ENCODE peak calls at places on chromosomes 12 and 14, in four cellular contexts. F is A549, E is GM12864, V is IMR-90. S is an unnamed sample.
A peak's percentile ranks its signal among the peaks of the same experiment; 100 is the strongest.

GRCh38 chr12:51437471-51437870 is 12.8 kb downstream of the SLC4A8 start:
- DNase-seq in F (no peak), E (no peak), V (no peak), S (no peak)

GRCh38 chr12:49358548-49359141 is 8.6 kb upstream of the SPATS2 start:
- DNase-seq in F (peak; percentile 80), E (peak; percentile 61), V (peak; percentile 65), S (peak; percentile 89)

GRCh38 chr12:107258780-107259179 is 165.4 kb upstream of the CRY1 start:
- DNase-seq in F (no peak), E (no peak), V (no peak), S (no peak)

GRCh38 chr14:22412936-22413411 is 176.1 kb downstream of the DAD1 start:
- DNase-seq in F (no peak), E (no peak), V (no peak), S (no peak)

GRCh38 chr14:55212611-55213010 is 21.2 kb upstream of the DLGAP5 start:
- DNase-seq in F (no peak), E (no peak), V (no peak), S (no peak)

GRCh38 chr12:121634836-121635235 is 8.5 kb downstream of the ORAI1 start:
- DNase-seq in F (no peak), E (no peak), V (no peak), S (no peak)

GRCh38 chr12:124579921-124580517 is 12.6 kb upstream of the NCOR2 start:
- DNase-seq in F (no peak), E (no peak), V (no peak), S (no peak)

GRCh38 chr14:74475678-74476077 is 17.4 kb downstream of the NPC2 start:
- DNase-seq in F (no peak), E (no peak), V (peak; percentile 63), S (no peak)

GRCh38 chr12:45774508-45775162 is 45.1 kb downstream of the ARID2 start:
- DNase-seq in F (no peak), E (no peak), V (no peak), S (no peak)

GRCh38 chr12:1083888-1084262 is 92.9 kb downstream of the ERC1 start:
- DNase-seq in F (no peak), E (no peak), V (peak; percentile 69), S (peak; percentile 21)

GRCh38 chr14:32244404-32244803 is 41.3 kb upstream of the RNU6-8 start:
- DNase-seq in F (no peak), E (no peak), V (no peak), S (peak; percentile 18)

GRCh38 chr14:105021656-105022275 is 883 bp upstream of the CDCA4 start:
- DNase-seq in F (peak; percentile 76), E (no peak), V (peak; percentile 44), S (peak; percentile 75)

GRCh38 chr14:32311294-32312009 is 17.6 kb upstream of the AKAP6 start:
- DNase-seq in F (no peak), E (no peak), V (no peak), S (no peak)

GRCh38 chr12:108724054-108724889 is 7.0 kb downstream of the CORO1C start:
- DNase-seq in F (no peak), E (no peak), V (peak; percentile 74), S (peak; percentile 33)

GRCh38 chr12:107557026-107557425 is 128.6 kb upstream of the PWP1 start:
- DNase-seq in F (no peak), E (no peak), V (no peak), S (no peak)

GRCh38 chr12:47144769-47145168 is 65.0 kb upstream of the AMIGO2 start:
- DNase-seq in F (no peak), E (no peak), V (no peak), S (no peak)

GRCh38 chr12:11706509-11707331 is 57.2 kb downstream of the ETV6 start:
- DNase-seq in F (no peak), E (no peak), V (peak; percentile 39), S (no peak)

GRCh38 chr12:77925536-77926108 is 94.9 kb downstream of the NAV3 start:
- DNase-seq in F (peak; percentile 66), E (peak; percentile 62), V (peak; percentile 92), S (peak; percentile 92)

DNA sequence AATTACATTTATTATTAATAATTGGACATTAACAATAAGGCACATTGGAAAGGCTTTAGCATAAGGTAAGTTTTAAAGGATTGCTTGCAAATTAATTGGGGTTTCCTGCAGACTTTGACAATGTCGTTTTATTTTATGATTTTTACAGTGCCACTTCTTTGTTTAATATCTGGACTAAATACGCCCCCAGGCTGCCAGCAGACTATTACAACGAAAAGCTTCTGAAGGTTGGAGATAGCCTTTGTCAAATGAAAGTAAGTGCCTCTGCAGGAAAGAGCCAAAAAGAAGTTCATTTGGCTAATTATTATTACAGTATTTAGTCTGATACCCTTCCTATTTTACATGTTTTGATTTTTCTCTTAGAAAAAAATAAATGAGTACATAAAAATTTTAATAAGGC is 11.3 kb downstream of the CFAP54 start:
- DNase-seq in F (no peak), E (no peak), V (peak; percentile 40), S (peak; percentile 33)
- TF ChIP-seq CTCF in F (no peak), E (no peak), V (peak; percentile 39), S (no peak)

DNA sequence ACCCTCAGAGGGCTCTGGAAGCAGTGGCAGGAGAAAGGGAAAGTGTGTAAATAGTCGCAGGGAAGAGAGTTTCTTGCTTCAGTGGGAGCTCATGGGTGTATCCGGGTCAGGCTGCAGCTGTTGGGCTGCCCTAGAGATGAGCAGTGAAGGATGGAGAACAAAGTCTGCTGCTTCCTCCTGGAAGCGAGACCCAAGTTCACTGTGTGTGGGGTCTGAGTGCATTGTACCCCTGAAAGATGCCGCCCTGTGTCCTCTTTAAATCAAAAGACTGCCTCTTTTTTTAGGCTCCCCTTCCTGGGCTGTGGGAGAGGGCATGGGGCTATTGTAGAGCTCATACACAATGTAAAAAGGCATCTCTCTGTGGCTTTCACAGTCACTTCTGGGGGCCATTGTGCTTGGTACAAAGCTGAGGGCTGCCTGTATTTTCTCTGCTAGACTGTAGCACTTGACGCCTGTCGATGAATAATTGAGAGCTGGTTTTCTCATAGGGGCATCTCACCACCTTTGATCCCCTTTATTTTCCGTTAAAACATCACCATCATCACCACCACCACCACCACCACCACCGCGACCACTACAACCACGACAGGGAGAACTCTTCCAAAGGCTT is 16.7 kb downstream of the CHST11 start:
- DNase-seq in F (no peak), E (no peak), V (no peak), S (peak; percentile 58)
- H3K4me3 ChIP-seq in F (no peak overlapping the region), E (peak overlapping the region; percentile 15), V (no peak overlapping the region), S (peak overlapping the region; percentile 37)

DNA sequence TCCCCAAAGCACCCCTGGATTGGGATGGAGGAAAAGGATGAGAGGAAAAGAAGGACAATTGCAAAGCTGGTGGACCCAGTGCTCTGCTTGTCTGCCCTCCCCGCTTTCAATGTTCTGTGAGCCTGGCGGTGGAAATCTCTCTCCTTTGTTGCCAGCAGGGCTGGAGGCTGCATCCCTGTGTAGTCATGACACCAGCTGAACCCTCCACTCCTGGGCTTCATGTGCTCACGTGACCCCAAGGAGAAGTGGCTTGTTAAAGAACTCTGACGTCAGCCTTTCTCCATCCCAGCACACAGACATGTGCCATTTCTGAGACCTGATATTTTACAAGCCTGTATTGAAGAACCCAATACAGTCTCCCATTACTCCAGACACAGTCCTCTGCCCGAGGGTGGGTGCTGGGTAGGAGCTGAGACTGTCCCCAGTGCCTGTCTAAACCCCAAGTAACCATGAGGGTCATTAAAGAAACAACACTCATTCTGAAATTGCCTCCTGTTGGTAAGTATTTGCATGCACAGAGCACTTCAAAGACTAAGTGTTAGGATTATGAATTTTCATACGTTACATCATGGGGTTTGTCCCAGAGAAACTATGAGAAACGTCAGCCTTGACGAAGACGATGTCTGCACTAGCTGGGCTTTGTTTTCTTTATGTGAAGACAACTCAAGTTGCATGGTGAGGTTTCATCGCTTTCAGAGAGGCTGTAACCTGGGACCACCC is 21.7 kb downstream of the GALNT16 start:
- DNase-seq in F (no peak), E (no peak), V (peak; percentile 5), S (peak; percentile 36)
- TF ChIP-seq CTCF in F (no peak), E (no peak), V (peak; percentile 1), S (no peak)

DNA sequence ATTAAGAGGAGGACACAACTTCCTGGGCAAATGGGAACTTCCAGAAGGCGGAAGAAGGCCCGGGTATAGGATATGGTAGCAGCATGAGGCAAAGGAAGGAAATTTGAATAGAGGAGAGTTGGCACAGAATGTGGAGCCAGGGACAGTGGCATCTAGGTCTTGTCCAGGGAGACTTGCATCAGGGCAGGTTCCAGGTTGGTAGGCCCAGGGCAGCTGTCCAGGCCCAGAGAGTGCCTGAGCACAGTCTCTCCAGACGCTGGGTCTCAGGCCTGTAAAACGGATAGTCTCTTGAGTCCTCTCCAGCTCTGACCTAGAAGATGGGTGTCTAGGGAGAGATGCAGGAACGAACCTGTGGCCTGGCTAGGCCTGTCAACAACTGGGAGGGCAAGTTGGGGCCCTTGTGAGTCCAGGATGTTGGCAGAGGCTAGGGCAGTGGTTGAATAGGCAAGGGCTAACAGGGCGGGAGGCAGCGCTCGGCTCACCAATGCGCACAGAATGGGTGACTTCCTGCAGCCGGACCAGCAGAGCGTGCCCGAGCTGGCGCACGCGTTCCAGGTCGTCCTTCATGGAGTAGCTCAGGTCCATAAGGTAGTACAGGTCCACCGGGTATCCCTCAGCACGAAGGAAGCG is 9.9 kb downstream of the ITGB7 start:
- DNase-seq in F (no peak), E (no peak), V (no peak), S (no peak)
- H3K4me3 ChIP-seq in F (peak overlapping the region; percentile 33), E (no peak overlapping the region), V (no peak overlapping the region), S (no peak overlapping the region)

S was measured in GM12865.